ENCODE peak calls at places on chromosomes 13 and 19, in seven cellular contexts. K is H1, S is K562, O is GM12892, P is SK-N-SH, J is HepG2, A is GM12878. F is an unnamed sample.

GRCh38 chr19:4416268-4416667 is 13.8 kb downstream of the CHAF1A start:
- DNase-seq in K (no peak), S (no peak), O (no peak), P (no peak), J (peak), A (no peak), F (no peak)

GRCh38 chr13:19781526-19781925 is 1.2 kb downstream of the PSPC1 start:
- DNase-seq in K (no peak), S (no peak), O (no peak), P (peak), J (no peak), A (no peak), F (no peak)

GRCh38 chr19:3651684-3652083 is 25.1 kb upstream of the CACTIN start:
- DNase-seq in K (no peak), S (no peak), O (no peak), P (no peak), J (no peak), A (no peak), F (no peak)

GRCh38 chr19:8612807-8613171 is 2.3 kb upstream of the ADAMTS10 start:
- DNase-seq in K (no peak), S (no peak), O (no peak), P (no peak), J (no peak), A (no peak), F (no peak)

GRCh38 chr13:27969073-27969865 is at the start of gene CDX2:
- DNase-seq in K (no peak), S (no peak), O (no peak), P (peak), J (no peak), A (no peak), F (no peak)

GRCh38 chr13:100434010-100434763 is 154.4 kb downstream of the GGACT start:
- DNase-seq in K (no peak), S (no peak), O (no peak), P (no peak), J (peak), A (peak), F (no peak)

GRCh38 chr19:20787766-20788165 is 11.7 kb downstream of the ZNF66 start:
- DNase-seq in K (no peak), S (no peak), O (no peak), P (no peak), J (no peak), A (peak), F (no peak)

GRCh38 chr13:56015919-56016318 is 1124.8 kb upstream of the PRR20A start:
- DNase-seq in K (no peak), S (no peak), O (no peak), P (peak), J (no peak), A (no peak), F (no peak)

GRCh38 chr13:78777973-78778372 is 119.0 kb upstream of the OBI1 start:
- DNase-seq in K (no peak), S (no peak), O (no peak), P (no peak), J (no peak), A (no peak), F (no peak)

GRCh38 chr19:40219721-40220276 is 1.6 kb upstream of the TTC9B start:
- DNase-seq in K (no peak), S (peak), O (no peak), P (no peak), J (no peak), A (no peak), F (no peak)

GRCh38 chr13:29521336-29521735 is 74.2 kb downstream of the SLC7A1 start:
- DNase-seq in K (no peak), S (no peak), O (no peak), P (no peak), J (no peak), A (no peak), F (no peak)

GRCh38 chr19:16143399-16144215 is at the start of gene HSH2D:
- DNase-seq in K (peak), S (no peak), O (peak), P (no peak), J (peak), A (peak), F (peak)

GRCh38 chr13:27079421-27079958 is 92.1 kb downstream of the USP12 start:
- DNase-seq in K (no peak), S (no peak), O (no peak), P (no peak), J (no peak), A (no peak), F (no peak)

GRCh38 chr13:107650081-107650701 is 565.1 kb downstream of the LIG4 start:
- DNase-seq in K (peak), S (peak), O (no peak), P (peak), J (peak), A (no peak), F (no peak)

GRCh38 chr19:30056580-30056979 is 114.5 kb downstream of the URI1 start:
- DNase-seq in K (no peak), S (no peak), O (no peak), P (no peak), J (no peak), A (no peak), F (no peak)

GRCh38 chr19:406999-407491 is 1.9 kb downstream of the C2CD4C start:
- DNase-seq in K (peak), S (peak), O (no peak), P (peak), J (no peak), A (no peak), F (no peak)

GRCh38 chr13:36067619-36068456 is 63.3 kb downstream of the DCLK1 start:
- DNase-seq in K (no peak), S (no peak), O (no peak), P (no peak), J (no peak), A (no peak), F (no peak)

GRCh38 chr19:35024095-35024494 is 6.2 kb upstream of the SCN1B start:
- DNase-seq in K (no peak), S (no peak), O (no peak), P (no peak), J (no peak), A (no peak), F (no peak)

GRCh38 chr19:13029301-13029880 is 34.1 kb downstream of the NFIX start:
- DNase-seq in K (no peak), S (no peak), O (no peak), P (no peak), J (no peak), A (no peak), F (no peak)

GRCh38 chr19:34838753-34839431 is 65.9 kb upstream of the ZNF599 start:
- DNase-seq in K (peak), S (no peak), O (no peak), P (no peak), J (peak), A (no peak), F (no peak)

GRCh38 chr13:74134777-74135305 is 637 bp upstream of the KLF12 start:
- DNase-seq in K (peak), S (peak), O (peak), P (peak), J (no peak), A (no peak), F (peak)

GRCh38 chr13:99417821-99418662 is 83.2 kb upstream of the TM9SF2 start:
- DNase-seq in K (no peak), S (no peak), O (no peak), P (no peak), J (no peak), A (no peak), F (no peak)

GRCh38 chr13:95155093-95155492 is 146.2 kb downstream of the ABCC4 start:
- DNase-seq in K (no peak), S (no peak), O (no peak), P (no peak), J (no peak), A (no peak), F (no peak)

GRCh38 chr13:72473321-72473720 is 254.1 kb downstream of the MZT1 start:
- DNase-seq in K (no peak), S (no peak), O (no peak), P (no peak), J (no peak), A (no peak), F (no peak)

GRCh38 chr19:17125728-17126677 is 50.4 kb downstream of the MYO9B start:
- DNase-seq in K (no peak), S (no peak), O (peak), P (peak), J (no peak), A (peak), F (peak)

GRCh38 chr19:10510301-10510802 is 6.9 kb downstream of the S1PR5 start:
- DNase-seq in K (peak), S (peak), O (peak), P (peak), J (peak), A (no peak), F (peak)

GRCh38 chr19:2260341-2260751 is 4.1 kb upstream of the JSRP1 start:
- DNase-seq in K (no peak), S (no peak), O (no peak), P (no peak), J (no peak), A (no peak), F (no peak)

GRCh38 chr19:42140125-42140754 is 8.0 kb upstream of the POU2F2 start:
- DNase-seq in K (peak), S (peak), O (no peak), P (no peak), J (peak), A (no peak), F (no peak)

GRCh38 chr13:34561033-34561432 is 381.0 kb upstream of the NBEA start:
- DNase-seq in K (no peak), S (no peak), O (no peak), P (no peak), J (no peak), A (no peak), F (no peak)

DNA sequence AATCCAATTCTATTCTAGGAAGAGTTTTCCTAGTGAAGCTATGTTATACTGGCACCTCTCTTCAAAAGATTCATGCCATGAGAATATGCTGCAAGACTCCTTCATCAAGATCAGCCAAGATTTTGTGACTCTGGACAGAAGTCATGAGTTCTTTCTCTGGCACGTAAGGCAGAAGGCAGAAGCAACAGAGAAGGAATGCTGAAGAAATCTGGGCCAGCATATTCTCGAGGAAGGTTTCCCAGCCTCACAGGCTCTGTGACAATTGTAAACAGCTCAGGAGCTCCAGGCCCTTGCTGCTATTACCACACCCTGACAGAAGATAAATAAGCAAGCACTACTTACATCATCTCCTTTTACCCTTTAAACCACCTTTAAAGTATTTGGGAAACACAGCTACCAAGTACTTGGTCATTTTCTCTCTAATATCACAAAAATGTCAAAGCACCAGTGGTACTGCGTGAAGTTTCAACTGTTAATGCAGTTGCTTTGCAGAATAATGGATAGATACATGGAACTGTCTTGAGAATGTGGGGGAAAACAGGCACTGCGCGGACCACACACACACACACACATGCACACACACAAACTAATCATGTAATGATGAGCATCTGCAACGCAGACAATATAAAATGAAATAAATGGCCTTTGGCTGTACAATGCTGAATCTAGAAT is 55.4 kb downstream of the INTS6 start:
- DNase-seq in K (no peak), S (no peak), O (no peak), P (peak), J (no peak), A (no peak), F (no peak)
- TF ChIP-seq POLR2AphosphoS5 in K (no peak), S (no peak), O (no peak), P (no peak), J (no peak), A (no peak), F (no peak)

GRCh38 chr19:44848036-44848804 is 2.1 kb downstream of the NECTIN2 start:
- DNase-seq in K (peak), S (no peak), O (no peak), P (peak), J (no peak), A (no peak), F (no peak)

GRCh38 chr19:44846455-44847143 is 502 bp downstream of the NECTIN2 start:
- DNase-seq in K (peak), S (no peak), O (no peak), P (peak), J (no peak), A (no peak), F (no peak)

GRCh38 chr19:44845612-44846454 is at the start of gene NECTIN2:
- DNase-seq in K (peak), S (peak), O (peak), P (peak), J (peak), A (peak), F (peak)

GRCh38 chr19:44848805-44849457 is 2.8 kb downstream of the NECTIN2 start:
- DNase-seq in K (peak), S (peak), O (no peak), P (peak), J (no peak), A (no peak), F (no peak)

GRCh38 chr19:44847144-44848035 is 1.3 kb downstream of the NECTIN2 start:
- DNase-seq in K (peak), S (peak), O (no peak), P (peak), J (peak), A (no peak), F (no peak)
- TF ChIP-seq TAF1 in K (peak), S (peak), O (no peak), P (no peak), J (peak), A (no peak), F (no peak)

GRCh38 chr13:94123543-94123942 is 355.9 kb downstream of the DCT start:
- DNase-seq in K (no peak), S (no peak), O (no peak), P (no peak), J (no peak), A (no peak), F (no peak)
- TF ChIP-seq POLR2AphosphoS5 in K (no peak), S (no peak), O (no peak), P (no peak), J (no peak), A (no peak), F (no peak)

GRCh38 chr13:110134801-110135200 is 172.2 kb downstream of the COL4A1 start:
- DNase-seq in K (no peak), S (no peak), O (no peak), P (no peak), J (no peak), A (no peak), F (no peak)

GRCh38 chr13:110138009-110138699 is 168.8 kb downstream of the COL4A1 start:
- DNase-seq in K (no peak), S (peak), O (peak), P (peak), J (peak), A (peak), F (peak)

GRCh38 chr13:110137677-110138008 is 169.3 kb downstream of the COL4A1 start:
- DNase-seq in K (no peak), S (peak), O (peak), P (peak), J (peak), A (no peak), F (peak)

GRCh38 chr13:110136660-110137585 is 170.0 kb downstream of the COL4A1 start:
- DNase-seq in K (no peak), S (no peak), O (no peak), P (no peak), J (no peak), A (no peak), F (no peak)

GRCh38 chr13:110135977-110136597 is 170.9 kb downstream of the COL4A1 start:
- DNase-seq in K (no peak), S (no peak), O (no peak), P (no peak), J (no peak), A (no peak), F (no peak)
- TF ChIP-seq TAF1 in K (no peak), S (no peak), O (no peak), P (no peak), J (no peak), A (no peak), F (no peak)

DNA sequence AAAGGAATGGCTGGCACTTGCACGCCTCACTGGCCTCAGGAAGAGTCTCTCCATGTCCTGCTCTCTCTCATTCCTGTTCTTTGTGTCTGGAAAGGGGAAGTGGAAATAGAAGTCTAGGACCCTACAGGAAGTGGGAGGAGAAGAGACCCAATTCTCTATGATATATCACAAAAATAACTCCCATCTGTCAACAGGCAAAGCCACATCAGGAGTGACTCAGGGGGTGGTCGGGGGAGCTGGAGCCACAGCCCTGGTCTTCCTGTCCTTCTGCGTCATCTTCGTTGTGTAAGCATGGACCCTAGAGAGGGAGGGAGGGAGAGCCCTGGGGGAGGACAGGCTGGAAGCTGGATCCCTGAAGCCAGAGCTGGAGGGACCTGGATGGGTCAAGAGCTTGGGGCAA is 3.0 kb downstream of the SIGLEC9 start:
- DNase-seq in K (no peak), S (peak), O (no peak), P (no peak), J (no peak), A (no peak), F (no peak)
- TF ChIP-seq POLR2AphosphoS5 in K (no peak), S (no peak), O (no peak), P (no peak), J (no peak), A (no peak), F (no peak)

DNA sequence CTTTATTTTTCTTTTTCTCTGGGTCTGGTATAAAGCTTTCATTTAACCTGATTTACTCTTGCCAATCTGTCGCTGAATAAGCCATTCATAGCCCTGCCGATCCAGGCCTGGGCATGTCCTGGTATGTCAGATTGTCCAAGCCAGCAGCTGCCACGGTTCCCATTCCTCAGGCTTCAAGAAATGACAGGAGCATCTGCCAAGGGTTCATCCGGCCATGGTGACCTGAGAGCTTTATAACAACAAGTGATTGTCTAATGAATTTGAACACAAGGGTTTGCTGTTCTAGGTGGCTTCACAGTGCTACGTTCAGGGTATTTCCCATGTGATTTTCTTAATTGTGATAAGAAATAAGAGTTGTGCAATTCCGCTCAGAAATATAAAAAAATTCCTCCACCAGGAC is 20.0 kb downstream of the PNMA8A start:
- DNase-seq in K (no peak), S (no peak), O (no peak), P (no peak), J (no peak), A (no peak), F (no peak)
- TF ChIP-seq TAF1 in K (no peak), S (no peak), O (no peak), P (no peak), J (no peak), A (no peak), F (no peak)

GRCh38 chr19:14529254-14530004 is at the start of gene TECR:
- DNase-seq in K (peak), S (peak), O (peak), P (peak), J (peak), A (peak), F (peak)
- TF ChIP-seq POLR2AphosphoS5 in K (peak), S (peak), O (peak), P (peak), J (peak), A (peak), F (peak)

GRCh38 chr19:48615145-48616040 is 517 bp upstream of the FAM83E start:
- DNase-seq in K (no peak), S (no peak), O (no peak), P (no peak), J (no peak), A (no peak), F (no peak)
- TF ChIP-seq TAF1 in K (no peak), S (no peak), O (no peak), P (no peak), J (no peak), A (no peak), F (no peak)

GRCh38 chr13:112839347-112840105 is 129.5 kb upstream of the MCF2L start:
- DNase-seq in K (no peak), S (no peak), O (no peak), P (no peak), J (no peak), A (no peak), F (no peak)
- TF ChIP-seq POLR2AphosphoS5 in K (no peak), S (no peak), O (no peak), P (no peak), J (no peak), A (no peak), F (no peak)

DNA sequence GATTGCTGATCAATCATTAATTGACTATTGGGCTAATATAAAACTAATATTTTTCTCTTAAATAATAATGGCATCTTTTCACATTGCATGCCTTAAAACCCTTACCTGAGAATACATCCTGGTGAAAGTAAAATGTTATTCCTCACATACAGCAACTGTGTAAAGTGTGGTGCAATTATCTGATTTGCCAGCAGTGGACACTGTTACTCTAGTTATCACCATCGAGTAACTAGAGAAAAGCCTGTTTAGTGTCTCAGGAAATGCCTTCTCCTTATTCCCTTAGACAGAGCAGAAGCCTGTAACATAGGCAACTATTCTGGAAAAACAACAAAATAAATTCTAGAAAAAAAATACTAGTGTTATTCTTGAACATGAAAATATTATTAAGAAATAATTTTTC is 459.8 kb downstream of the FGF14 start:
- DNase-seq in K (no peak), S (no peak), O (no peak), P (peak), J (peak), A (no peak), F (no peak)
- TF ChIP-seq TAF1 in K (no peak), S (no peak), O (no peak), P (no peak), J (no peak), A (no peak), F (no peak)

F was measured in GM12891.